ENCODE peak calls at places on chromosomes 16 and 17, in four cellular contexts. One of them, this sample, is unnamed.

GRCh38 chr17:78346605-78347250 is 13.1 kb downstream of the SOCS3 start:
- DNase-seq in heart left ventricle: no peak
- DNase-seq in aorta: no peak
- DNase-seq in tibial nerve: no peak
- DNase-seq in this sample: no peak

GRCh38 chr17:70355185-70355584 is 185.9 kb downstream of the KCNJ2 start:
- DNase-seq in heart left ventricle: no peak
- DNase-seq in aorta: no peak
- DNase-seq in tibial nerve: no peak
- DNase-seq in this sample: no peak

GRCh38 chr16:56041556-56042140 is 149.6 kb upstream of the GNAO1 start:
- DNase-seq in heart left ventricle: peak; percentile 36
- DNase-seq in aorta: no peak
- DNase-seq in tibial nerve: no peak
- DNase-seq in this sample: peak; percentile 22

GRCh38 chr16:25151996-25152395 is 40.5 kb downstream of the LCMT1 start:
- DNase-seq in heart left ventricle: no peak
- DNase-seq in aorta: no peak
- DNase-seq in tibial nerve: no peak
- DNase-seq in this sample: no peak

GRCh38 chr16:86396318-86396882 is 113.9 kb upstream of the FOXF1 start:
- DNase-seq in heart left ventricle: no peak
- DNase-seq in aorta: no peak
- DNase-seq in tibial nerve: no peak
- DNase-seq in this sample: no peak

GRCh38 chr16:27110524-27110896 is 43.8 kb downstream of the C16orf82 start:
- DNase-seq in heart left ventricle: no peak
- DNase-seq in aorta: no peak
- DNase-seq in tibial nerve: no peak
- DNase-seq in this sample: no peak

GRCh38 chr16:79449906-79450305 is 150.6 kb downstream of the MAF start:
- DNase-seq in heart left ventricle: no peak
- DNase-seq in aorta: no peak
- DNase-seq in tibial nerve: no peak
- DNase-seq in this sample: no peak

GRCh38 chr16:2250652-2251280 is 621 bp downstream of the ECI1 start:
- DNase-seq in heart left ventricle: no peak
- DNase-seq in aorta: no peak
- DNase-seq in tibial nerve: no peak
- DNase-seq in this sample: no peak

GRCh38 chr17:50618300-50618699 is 16.4 kb upstream of the ABCC3 start:
- DNase-seq in heart left ventricle: no peak
- DNase-seq in aorta: no peak
- DNase-seq in tibial nerve: no peak
- DNase-seq in this sample: no peak

GRCh38 chr17:31492880-31493655 is 101.6 kb downstream of the RAB11FIP4 start:
- DNase-seq in heart left ventricle: peak; percentile 46
- DNase-seq in aorta: peak; percentile 76
- DNase-seq in tibial nerve: no peak
- DNase-seq in this sample: no peak

GRCh38 chr17:17713839-17714238 is 32.6 kb downstream of the RAI1 start:
- DNase-seq in heart left ventricle: peak; percentile 67
- DNase-seq in aorta: peak; percentile 86
- DNase-seq in tibial nerve: no peak
- DNase-seq in this sample: no peak

GRCh38 chr16:20871258-20871657 is 28.9 kb downstream of the DCUN1D3 start:
- DNase-seq in heart left ventricle: no peak
- DNase-seq in aorta: no peak
- DNase-seq in tibial nerve: no peak
- DNase-seq in this sample: no peak

GRCh38 chr16:5865231-5865630 is 767.6 kb upstream of the EEF2KMT start:
- DNase-seq in heart left ventricle: no peak
- DNase-seq in aorta: no peak
- DNase-seq in tibial nerve: no peak
- DNase-seq in this sample: no peak

GRCh38 chr17:47829870-47830269 is 1.5 kb downstream of the MRPL10 start:
- DNase-seq in heart left ventricle: no peak
- DNase-seq in aorta: no peak
- DNase-seq in tibial nerve: no peak
- DNase-seq in this sample: no peak

GRCh38 chr17:58176200-58176599 is 9.4 kb downstream of the OR4D2 start:
- DNase-seq in heart left ventricle: no peak
- DNase-seq in aorta: no peak
- DNase-seq in tibial nerve: no peak
- DNase-seq in this sample: no peak

GRCh38 chr16:35188288-35189155 is 1729.1 kb downstream of the TP53TG3F start:
- DNase-seq in heart left ventricle: no peak
- DNase-seq in aorta: no peak
- DNase-seq in tibial nerve: no peak
- DNase-seq in this sample: no peak

GRCh38 chr16:57677622-57678369 is 9.7 kb downstream of the ADGRG3 start:
- DNase-seq in heart left ventricle: no peak
- DNase-seq in aorta: no peak
- DNase-seq in tibial nerve: no peak
- DNase-seq in this sample: no peak

GRCh38 chr16:57986196-57986595 is 14.3 kb downstream of the ZNF319 start:
- DNase-seq in heart left ventricle: no peak
- DNase-seq in aorta: no peak
- DNase-seq in tibial nerve: no peak
- DNase-seq in this sample: no peak

GRCh38 chr16:79050063-79050462 is 550.5 kb downstream of the MAF start:
- DNase-seq in heart left ventricle: no peak
- DNase-seq in aorta: no peak
- DNase-seq in tibial nerve: no peak
- DNase-seq in this sample: no peak

GRCh38 chr16:4369006-4369766 is 2.5 kb upstream of the VASN start:
- DNase-seq in heart left ventricle: no peak
- DNase-seq in aorta: peak; percentile 83
- DNase-seq in tibial nerve: no peak
- DNase-seq in this sample: no peak

GRCh38 chr16:24925163-24925562 is 79.4 kb downstream of the SLC5A11 start:
- DNase-seq in heart left ventricle: no peak
- DNase-seq in aorta: no peak
- DNase-seq in tibial nerve: no peak
- DNase-seq in this sample: no peak

GRCh38 chr17:37368577-37368976 is 7.2 kb upstream of the C17orf78 start:
- DNase-seq in heart left ventricle: no peak
- DNase-seq in aorta: no peak
- DNase-seq in tibial nerve: no peak
- DNase-seq in this sample: no peak

GRCh38 chr16:8674413-8675022 is at the start of gene ABAT:
- DNase-seq in heart left ventricle: peak; percentile 91
- DNase-seq in aorta: peak; percentile 95
- DNase-seq in tibial nerve: peak; percentile 77
- DNase-seq in this sample: no peak

GRCh38 chr16:21628772-21629171 is 23.6 kb downstream of the IGSF6 start:
- DNase-seq in heart left ventricle: no peak
- DNase-seq in aorta: no peak
- DNase-seq in tibial nerve: no peak
- DNase-seq in this sample: no peak

GRCh38 chr17:17495448-17496188 is 577 bp downstream of the RASD1 start:
- DNase-seq in heart left ventricle: no peak
- DNase-seq in aorta: no peak
- DNase-seq in tibial nerve: no peak
- DNase-seq in this sample: no peak

GRCh38 chr16:70775399-70775798 is 25.6 kb downstream of the VAC14 start:
- DNase-seq in heart left ventricle: no peak
- DNase-seq in aorta: no peak
- DNase-seq in tibial nerve: no peak
- DNase-seq in this sample: no peak

GRCh38 chr17:412211-413015 is 59.8 kb upstream of the RPH3AL start:
- DNase-seq in heart left ventricle: no peak
- DNase-seq in aorta: no peak
- DNase-seq in tibial nerve: peak; percentile 22
- DNase-seq in this sample: no peak
- H3K4me3 ChIP-seq in heart left ventricle: no peak overlapping the region
- H3K4me3 ChIP-seq in aorta: no peak overlapping the region
- H3K4me3 ChIP-seq in tibial nerve: no peak overlapping the region
- H3K4me3 ChIP-seq in this sample: no peak overlapping the region

GRCh38 chr16:12097523-12098428 is 121.2 kb downstream of the SNX29 start:
- DNase-seq in heart left ventricle: peak; percentile 51
- DNase-seq in aorta: peak; percentile 41
- DNase-seq in tibial nerve: no peak
- DNase-seq in this sample: no peak
- H3K4me1 ChIP-seq in heart left ventricle: peaks cover 34% of the 10 kb centered on the region
- H3K4me1 ChIP-seq in aorta: peaks cover 2% of the 10 kb centered on the region
- H3K4me1 ChIP-seq in tibial nerve: peaks cover 18% of the 10 kb centered on the region
- H3K4me1 ChIP-seq in this sample: no peaks in the 10 kb centered on the region

DNA sequence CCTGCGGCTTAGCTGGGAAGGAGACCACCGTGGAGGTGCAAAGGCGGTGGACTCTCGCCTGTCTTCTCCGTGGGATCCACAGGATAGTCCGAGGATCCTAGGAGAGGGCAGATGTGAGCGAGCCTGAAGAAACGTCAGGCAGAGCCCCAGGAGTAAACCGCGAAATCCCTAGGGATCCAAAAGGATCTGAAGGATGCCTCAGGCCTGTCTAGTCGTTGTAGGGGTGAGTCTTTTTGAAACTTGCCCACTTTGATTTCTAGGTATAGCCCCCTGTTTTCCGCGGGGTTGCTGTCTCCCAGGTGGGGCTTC is 576.5 kb downstream of the KCNJ18 start:
- DNase-seq in heart left ventricle: no peak
- DNase-seq in aorta: no peak
- DNase-seq in tibial nerve: no peak
- DNase-seq in this sample: no peak
- H3K27ac ChIP-seq in heart left ventricle: no peak overlapping the region
- H3K27ac ChIP-seq in aorta: no peak overlapping the region
- H3K27ac ChIP-seq in tibial nerve: no peak overlapping the region
- H3K27ac ChIP-seq in this sample: no peak overlapping the region

GRCh38 chr16:82628741-82629140 is 2.0 kb downstream of the CDH13 start:
- DNase-seq in heart left ventricle: no peak
- DNase-seq in aorta: no peak
- DNase-seq in tibial nerve: no peak
- DNase-seq in this sample: no peak

GRCh38 chr16:82625066-82625968 is 1.5 kb upstream of the CDH13 start:
- DNase-seq in heart left ventricle: peak; percentile 57
- DNase-seq in aorta: no peak
- DNase-seq in tibial nerve: no peak
- DNase-seq in this sample: no peak

GRCh38 chr16:82629441-82630027 is 2.8 kb downstream of the CDH13 start:
- DNase-seq in heart left ventricle: no peak
- DNase-seq in aorta: no peak
- DNase-seq in tibial nerve: no peak
- DNase-seq in this sample: no peak

GRCh38 chr16:82630219-82630618 is 3.5 kb downstream of the CDH13 start:
- DNase-seq in heart left ventricle: no peak
- DNase-seq in aorta: no peak
- DNase-seq in tibial nerve: no peak
- DNase-seq in this sample: no peak

GRCh38 chr16:82627811-82628339 is 1.1 kb downstream of the CDH13 start:
- DNase-seq in heart left ventricle: peak; percentile 63
- DNase-seq in aorta: peak; percentile 63
- DNase-seq in tibial nerve: no peak
- DNase-seq in this sample: no peak
- H3K4me3 ChIP-seq in heart left ventricle: peak overlapping the region; percentile 64
- H3K4me3 ChIP-seq in aorta: peak overlapping the region; percentile 86
- H3K4me3 ChIP-seq in tibial nerve: peak overlapping the region; percentile 57
- H3K4me3 ChIP-seq in this sample: peak overlapping the region; percentile 49

GRCh38 chr16:67444259-67445125 is 13.6 kb downstream of the HSD11B2 start:
- DNase-seq in heart left ventricle: no peak
- DNase-seq in aorta: no peak
- DNase-seq in tibial nerve: no peak
- DNase-seq in this sample: no peak
- H3K4me1 ChIP-seq in heart left ventricle: peaks cover 78% of the 10 kb centered on the region
- H3K4me1 ChIP-seq in aorta: no peaks in the 10 kb centered on the region
- H3K4me1 ChIP-seq in tibial nerve: peaks cover 50% of the 10 kb centered on the region
- H3K4me1 ChIP-seq in this sample: peaks cover 1% of the 10 kb centered on the region

GRCh38 chr16:67699265-67699664 is 19.9 kb downstream of the GFOD2 start:
- DNase-seq in heart left ventricle: no peak
- DNase-seq in aorta: no peak
- DNase-seq in tibial nerve: no peak
- DNase-seq in this sample: no peak
- H3K27ac ChIP-seq in heart left ventricle: no peak overlapping the region
- H3K27ac ChIP-seq in aorta: no peak overlapping the region
- H3K27ac ChIP-seq in tibial nerve: no peak overlapping the region
- H3K27ac ChIP-seq in this sample: no peak overlapping the region

This sample was measured in iPS DF 6.9.